ENCODE peak calls at places on chromosomes 11 and 22, in nine cellular contexts. S is activated CD4-positive, CD25-positive, alpha-beta regulatory T cell; I is activated T-helper 1 cell treated with Interleukin-2 at 50 U/mL for 16 hours; T is IMR-90; U is fibroblast of villous mesenchyme; Y is effector memory CD8-positive, alpha-beta T cell; A is cardiac fibroblast; Z is Calu3; F is HCT116. O is an unnamed sample.

GRCh38 chr22:19663286-19663815 is 51.0 kb upstream of the SEPTIN5 start:
- DNase-seq in S (no peak), U (peak), T (peak), A (peak), I (no peak), Z (peak), F (no peak), Y (no peak), O (peak)

GRCh38 chr11:14907411-14908213 is 15.6 kb upstream of the CYP2R1 start:
- DNase-seq in U (peak), Z (peak), I (peak), F (no peak), S (peak), T (peak), Y (peak), A (peak), O (peak)

GRCh38 chr11:208917-209260 is 1.4 kb downstream of the RIC8A start:
- DNase-seq in S (no peak), F (no peak), T (no peak), U (no peak), A (no peak), Y (no peak), Z (no peak), I (no peak), O (no peak)

GRCh38 chr11:21343204-21343603 is 673.8 kb downstream of the NELL1 start:
- DNase-seq in T (no peak), Y (no peak), I (no peak), F (no peak), U (no peak), A (no peak), Z (no peak), S (no peak), O (no peak)

GRCh38 chr22:40251106-40251505 is 73.4 kb downstream of the TNRC6B start:
- DNase-seq in I (no peak), Z (no peak), U (no peak), T (no peak), F (no peak), A (no peak), Y (no peak), S (no peak), O (no peak)

GRCh38 chr11:63144121-63144520 is at the start of gene SLC22A24:
- DNase-seq in F (no peak), T (no peak), A (no peak), Z (no peak), Y (no peak), I (no peak), U (no peak), S (no peak), O (no peak)

GRCh38 chr11:115194798-115195101 is 309.5 kb downstream of the CADM1 start:
- DNase-seq in A (no peak), Y (no peak), U (no peak), T (peak), F (no peak), I (no peak), S (no peak), Z (no peak), O (no peak)

GRCh38 chr11:94586546-94586945 is 19.4 kb downstream of the PIWIL4 start:
- DNase-seq in U (no peak), Y (no peak), S (no peak), I (no peak), A (no peak), Z (no peak), F (no peak), T (no peak), O (no peak)

GRCh38 chr11:86497836-86498235 is 123.1 kb downstream of the CCDC81 start:
- DNase-seq in A (no peak), U (no peak), Z (no peak), F (no peak), T (no peak), Y (no peak), I (no peak), S (no peak), O (no peak)

GRCh38 chr11:62573006-62573591 is 592 bp downstream of the EEF1G start:
- DNase-seq in T (no peak), F (no peak), Y (peak), S (no peak), I (no peak), A (no peak), U (peak), Z (no peak), O (peak)

GRCh38 chr11:134661660-134662059 is 249.6 kb upstream of the B3GAT1 start:
- DNase-seq in T (no peak), S (no peak), I (no peak), Y (no peak), F (no peak), A (no peak), Z (no peak), U (no peak), O (no peak)

GRCh38 chr11:88280673-88281316 is 56.7 kb downstream of the CTSC start:
- DNase-seq in T (no peak), A (peak), Z (no peak), U (no peak), I (no peak), Y (no peak), S (no peak), F (no peak), O (peak)

GRCh38 chr11:20488352-20488751 is 100.8 kb downstream of the PRMT3 start:
- DNase-seq in A (no peak), U (no peak), F (no peak), Z (no peak), Y (no peak), S (no peak), I (no peak), T (no peak), O (no peak)

GRCh38 chr22:48103126-48103875 is 1340.9 kb downstream of the TBC1D22A start:
- DNase-seq in Z (no peak), Y (no peak), U (no peak), T (no peak), S (no peak), F (no peak), I (no peak), A (no peak), O (no peak)

GRCh38 chr22:46003271-46004091 is 26.5 kb upstream of the WNT7B start:
- DNase-seq in T (no peak), Y (no peak), F (no peak), A (no peak), Z (no peak), S (no peak), U (peak), I (no peak), O (no peak)

GRCh38 chr22:39565414-39565944 is 5.1 kb upstream of the CACNA1I start:
- DNase-seq in S (no peak), I (no peak), A (no peak), U (no peak), F (no peak), Y (no peak), T (no peak), Z (no peak), O (no peak)

GRCh38 chr11:38680166-38680565 is 2082.1 kb upstream of the RAG2 start:
- DNase-seq in U (no peak), I (no peak), T (no peak), S (no peak), A (no peak), Y (no peak), F (no peak), Z (no peak), O (no peak)

GRCh38 chr11:13160302-13160701 is 117.3 kb upstream of the BMAL1 start:
- DNase-seq in T (no peak), Z (no peak), Y (no peak), F (no peak), I (no peak), S (no peak), U (no peak), A (no peak), O (no peak)

GRCh38 chr11:108851781-108852180 is 186.9 kb downstream of the DDX10 start:
- DNase-seq in A (no peak), Y (no peak), F (no peak), T (no peak), Z (no peak), S (no peak), U (no peak), I (no peak), O (no peak)

GRCh38 chr11:80436547-80436946 is 995.7 kb upstream of the TENM4 start:
- DNase-seq in S (no peak), F (no peak), I (no peak), Z (no peak), A (no peak), Y (no peak), T (no peak), U (no peak), O (no peak)

GRCh38 chr11:60918941-60919275 is 5.0 kb downstream of the TMEM109 start:
- DNase-seq in I (no peak), U (peak), F (no peak), T (peak), A (peak), S (no peak), Z (no peak), Y (no peak), O (peak)

GRCh38 chr11:102476069-102476468 is 23.5 kb upstream of the TMEM123 start:
- DNase-seq in A (peak), F (no peak), Y (no peak), Z (no peak), S (no peak), U (peak), T (peak), I (no peak), O (peak)

GRCh38 chr11:79963886-79964660 is 523.2 kb upstream of the TENM4 start:
- DNase-seq in Y (no peak), Z (no peak), A (no peak), T (no peak), I (no peak), S (no peak), F (no peak), U (no peak), O (no peak)

GRCh38 chr11:14969922-14970323 is 2.2 kb downstream of the CALCA start:
- DNase-seq in F (peak), Z (peak), A (no peak), I (peak), U (peak), T (peak), Y (peak), S (no peak), O (peak)

GRCh38 chr22:48697694-48698276 is 1129.9 kb downstream of the BRD1 start:
- DNase-seq in S (no peak), A (no peak), F (no peak), T (no peak), I (no peak), Z (no peak), Y (no peak), U (no peak), O (no peak)

GRCh38 chr22:38203090-38203810 is 1.5 kb downstream of the MAFF start:
- DNase-seq in F (no peak), A (no peak), U (peak), T (peak), Z (peak), Y (peak), S (no peak), I (no peak), O (peak)

GRCh38 chr11:3641701-3642070 is at the start of gene ART5:
- DNase-seq in A (no peak), F (no peak), Y (no peak), S (no peak), T (no peak), U (no peak), I (no peak), Z (no peak), O (no peak)

GRCh38 chr11:38014405-38014804 is 1416.4 kb upstream of the RAG2 start:
- DNase-seq in F (no peak), Z (no peak), I (no peak), Y (no peak), U (no peak), S (no peak), A (peak), T (peak), O (peak)

GRCh38 chr22:19488884-19489843 is 9.4 kb downstream of the CDC45 start:
- DNase-seq in T (peak), F (no peak), Z (no peak), I (no peak), Y (no peak), U (peak), A (peak), S (no peak), O (peak)

GRCh38 chr11:29324328-29324727 is 692.5 kb downstream of the KCNA4 start:
- DNase-seq in A (peak), I (no peak), T (no peak), S (no peak), Y (no peak), Z (no peak), U (peak), F (no peak), O (peak)

GRCh38 chr22:27564806-27565205 is 236.8 kb downstream of the MN1 start:
- DNase-seq in A (no peak), Y (no peak), Z (no peak), I (no peak), U (no peak), S (no peak), F (no peak), T (no peak), O (no peak)

GRCh38 chr11:75602916-75603315 is 40.9 kb downstream of the SERPINH1 start:
- DNase-seq in U (peak), I (no peak), Z (no peak), Y (no peak), S (no peak), A (peak), F (no peak), T (peak), O (no peak)

GRCh38 chr22:26587991-26588613 is 1.8 kb downstream of the TPST2 start:
- DNase-seq in U (no peak), A (peak), Y (no peak), F (no peak), Z (no peak), I (no peak), T (no peak), S (no peak), O (peak)

GRCh38 chr22:32754413-32755041 is 47.0 kb upstream of the TIMP3 start:
- DNase-seq in U (peak), S (no peak), I (no peak), Z (peak), Y (no peak), T (peak), A (peak), F (no peak), O (peak)

GRCh38 chr11:119615003-119615878 is 113.8 kb downstream of the NECTIN1 start:
- DNase-seq in I (no peak), U (peak), A (peak), F (peak), Z (peak), Y (no peak), T (peak), S (no peak), O (peak)

O was measured in fibroblast of pulmonary artery.